ENCODE peak calls at places on chromosomes 3 and 15, in four cellular contexts. One of them, this sample, is unnamed.

GRCh38 chr3:14235896-14236295 is 57.3 kb downstream of the LSM3 start:
- DNase-seq in AG20443: peak; percentile 58
- DNase-seq in stimulated activated naive CD8-positive, alpha-beta T cell treated with anti-CD3 and anti-CD28 coated beads, Interleukin-15, amount 100 ng/mL, for 72 hours: no peak
- DNase-seq in EL: no peak
- DNase-seq in this sample: no peak

GRCh38 chr3:10280177-10280529 is 12.6 kb downstream of the GHRL start:
- DNase-seq in stimulated activated naive CD8-positive, alpha-beta T cell treated with anti-CD3 and anti-CD28 coated beads, Interleukin-15, amount 100 ng/mL, for 72 hours: no peak
- DNase-seq in EL: no peak
- DNase-seq in AG20443: no peak
- DNase-seq in this sample: no peak

GRCh38 chr15:84992157-84992940 is 10.7 kb downstream of the PDE8A start:
- DNase-seq in EL: peak; percentile 74
- DNase-seq in AG20443: peak; percentile 77
- DNase-seq in stimulated activated naive CD8-positive, alpha-beta T cell treated with anti-CD3 and anti-CD28 coated beads, Interleukin-15, amount 100 ng/mL, for 72 hours: peak; percentile 19
- DNase-seq in this sample: no peak

GRCh38 chr3:195212033-195212748 is 58.8 kb downstream of the XXYLT1 start:
- DNase-seq in stimulated activated naive CD8-positive, alpha-beta T cell treated with anti-CD3 and anti-CD28 coated beads, Interleukin-15, amount 100 ng/mL, for 72 hours: no peak
- DNase-seq in EL: no peak
- DNase-seq in AG20443: no peak
- DNase-seq in this sample: no peak

GRCh38 chr15:52228928-52229327 is 37.7 kb upstream of the GNB5 start:
- DNase-seq in stimulated activated naive CD8-positive, alpha-beta T cell treated with anti-CD3 and anti-CD28 coated beads, Interleukin-15, amount 100 ng/mL, for 72 hours: no peak
- DNase-seq in EL: peak; percentile 48
- DNase-seq in AG20443: no peak
- DNase-seq in this sample: peak; percentile 34

GRCh38 chr15:77027697-77028450 is 32.9 kb downstream of the PSTPIP1 start:
- DNase-seq in EL: peak; percentile 23
- DNase-seq in stimulated activated naive CD8-positive, alpha-beta T cell treated with anti-CD3 and anti-CD28 coated beads, Interleukin-15, amount 100 ng/mL, for 72 hours: peak; percentile 0
- DNase-seq in AG20443: peak; percentile 62
- DNase-seq in this sample: peak; percentile 54

GRCh38 chr3:152043620-152044019 is 170.2 kb downstream of the SUCNR1 start:
- DNase-seq in AG20443: peak; percentile 36
- DNase-seq in stimulated activated naive CD8-positive, alpha-beta T cell treated with anti-CD3 and anti-CD28 coated beads, Interleukin-15, amount 100 ng/mL, for 72 hours: no peak
- DNase-seq in EL: no peak
- DNase-seq in this sample: no peak

GRCh38 chr3:96209703-96210102 is 604.7 kb upstream of the EPHA6 start:
- DNase-seq in stimulated activated naive CD8-positive, alpha-beta T cell treated with anti-CD3 and anti-CD28 coated beads, Interleukin-15, amount 100 ng/mL, for 72 hours: no peak
- DNase-seq in AG20443: no peak
- DNase-seq in EL: no peak
- DNase-seq in this sample: no peak

GRCh38 chr3:50204804-50205718 is at the start of gene SLC38A3:
- DNase-seq in EL: no peak
- DNase-seq in stimulated activated naive CD8-positive, alpha-beta T cell treated with anti-CD3 and anti-CD28 coated beads, Interleukin-15, amount 100 ng/mL, for 72 hours: peak; percentile 27
- DNase-seq in AG20443: peak; percentile 52
- DNase-seq in this sample: peak; percentile 82